ENCODE peak calls at places on chromosomes 4 and X, in eight cellular contexts. One of them, this sample, is unnamed.

GRCh38 chr4:52202251-52202779 is 151.2 kb downstream of the SPATA18 start:
- DNase-seq in bronchial epithelial cell: no peak
- DNase-seq in Jurkat, Clone E6-1: no peak
- DNase-seq in dorsolateral prefrontal cortex: no peak
- DNase-seq in AG10803: no peak
- DNase-seq in foreskin fibroblast: no peak
- DNase-seq in psoas muscle: no peak
- DNase-seq in HAP-1: no peak
- DNase-seq in this sample: no peak

GRCh38 chrX:111467896-111468295 is 43.5 kb upstream of the SERTM2 start:
- DNase-seq in psoas muscle: peak; percentile 60
- DNase-seq in foreskin fibroblast: no peak
- DNase-seq in dorsolateral prefrontal cortex: peak; percentile 3
- DNase-seq in bronchial epithelial cell: no peak
- DNase-seq in Jurkat, Clone E6-1: no peak
- DNase-seq in AG10803: no peak
- DNase-seq in HAP-1: no peak
- DNase-seq in this sample: peak; percentile 25

GRCh38 chrX:47563801-47564315 is 2.9 kb downstream of the ARAF start:
- DNase-seq in AG10803: no peak
- DNase-seq in foreskin fibroblast: no peak
- DNase-seq in Jurkat, Clone E6-1: no peak
- DNase-seq in HAP-1: no peak
- DNase-seq in psoas muscle: no peak
- DNase-seq in dorsolateral prefrontal cortex: no peak
- DNase-seq in bronchial epithelial cell: peak; percentile 67
- DNase-seq in this sample: no peak

GRCh38 chr4:85772470-85772869 is 297.5 kb downstream of the ARHGAP24 start:
- DNase-seq in dorsolateral prefrontal cortex: no peak
- DNase-seq in Jurkat, Clone E6-1: no peak
- DNase-seq in bronchial epithelial cell: no peak
- DNase-seq in AG10803: peak; percentile 78
- DNase-seq in HAP-1: no peak
- DNase-seq in psoas muscle: no peak
- DNase-seq in foreskin fibroblast: no peak
- DNase-seq in this sample: no peak

GRCh38 chr4:7223566-7223965 is 31.2 kb downstream of the SORCS2 start:
- DNase-seq in Jurkat, Clone E6-1: no peak
- DNase-seq in psoas muscle: no peak
- DNase-seq in AG10803: no peak
- DNase-seq in foreskin fibroblast: no peak
- DNase-seq in bronchial epithelial cell: no peak
- DNase-seq in HAP-1: no peak
- DNase-seq in dorsolateral prefrontal cortex: no peak
- DNase-seq in this sample: no peak

GRCh38 chrX:113741744-113742143 is 842.1 kb upstream of the HTR2C start:
- DNase-seq in AG10803: peak; percentile 48
- DNase-seq in HAP-1: peak; percentile 43
- DNase-seq in dorsolateral prefrontal cortex: no peak
- DNase-seq in foreskin fibroblast: peak; percentile 9
- DNase-seq in bronchial epithelial cell: peak; percentile 1
- DNase-seq in Jurkat, Clone E6-1: peak; percentile 51
- DNase-seq in psoas muscle: no peak
- DNase-seq in this sample: no peak

GRCh38 chrX:38335382-38335781 is 8.1 kb upstream of the RPGR start:
- DNase-seq in AG10803: no peak
- DNase-seq in HAP-1: no peak
- DNase-seq in foreskin fibroblast: no peak
- DNase-seq in psoas muscle: no peak
- DNase-seq in dorsolateral prefrontal cortex: no peak
- DNase-seq in Jurkat, Clone E6-1: no peak
- DNase-seq in bronchial epithelial cell: no peak
- DNase-seq in this sample: no peak

GRCh38 chrX:136910565-136911040 is 30.1 kb upstream of the RBMX start:
- DNase-seq in HAP-1: no peak
- DNase-seq in psoas muscle: no peak
- DNase-seq in bronchial epithelial cell: no peak
- DNase-seq in dorsolateral prefrontal cortex: no peak
- DNase-seq in AG10803: peak; percentile 24
- DNase-seq in Jurkat, Clone E6-1: no peak
- DNase-seq in foreskin fibroblast: peak; percentile 27
- DNase-seq in this sample: no peak

GRCh38 chrX:154308108-154308946 is 12.7 kb downstream of the TKTL1 start:
- DNase-seq in AG10803: peak; percentile 30
- DNase-seq in HAP-1: peak; percentile 92
- DNase-seq in Jurkat, Clone E6-1: peak; percentile 67
- DNase-seq in bronchial epithelial cell: peak; percentile 32
- DNase-seq in dorsolateral prefrontal cortex: peak; percentile 40
- DNase-seq in psoas muscle: peak; percentile 66
- DNase-seq in foreskin fibroblast: no peak
- DNase-seq in this sample: peak; percentile 64

GRCh38 chrX:109774706-109775105 is 41.6 kb upstream of the ACSL4 start:
- DNase-seq in psoas muscle: no peak
- DNase-seq in bronchial epithelial cell: peak; percentile 85
- DNase-seq in dorsolateral prefrontal cortex: no peak
- DNase-seq in HAP-1: no peak
- DNase-seq in Jurkat, Clone E6-1: no peak
- DNase-seq in AG10803: peak; percentile 73
- DNase-seq in foreskin fibroblast: peak; percentile 67
- DNase-seq in this sample: peak; percentile 6

GRCh38 chr4:76485450-76485849 is 50.4 kb downstream of the SHROOM3 start:
- DNase-seq in HAP-1: peak; percentile 72
- DNase-seq in AG10803: no peak
- DNase-seq in Jurkat, Clone E6-1: no peak
- DNase-seq in psoas muscle: no peak
- DNase-seq in bronchial epithelial cell: peak; percentile 60
- DNase-seq in dorsolateral prefrontal cortex: no peak
- DNase-seq in foreskin fibroblast: no peak
- DNase-seq in this sample: peak; percentile 27

GRCh38 chr4:90112715-90113114 is 14.5 kb upstream of the CCSER1 start:
- DNase-seq in Jurkat, Clone E6-1: no peak
- DNase-seq in HAP-1: no peak
- DNase-seq in dorsolateral prefrontal cortex: no peak
- DNase-seq in AG10803: no peak
- DNase-seq in bronchial epithelial cell: peak; percentile 30
- DNase-seq in foreskin fibroblast: no peak
- DNase-seq in psoas muscle: no peak
- DNase-seq in this sample: no peak

GRCh38 chr4:37687666-37688065 is 1.5 kb upstream of the RELL1 start:
- DNase-seq in bronchial epithelial cell: no peak
- DNase-seq in HAP-1: no peak
- DNase-seq in Jurkat, Clone E6-1: no peak
- DNase-seq in AG10803: no peak
- DNase-seq in psoas muscle: no peak
- DNase-seq in foreskin fibroblast: no peak
- DNase-seq in dorsolateral prefrontal cortex: peak; percentile 71
- DNase-seq in this sample: no peak

GRCh38 chr4:37686373-37687174 is at the start of gene RELL1:
- DNase-seq in psoas muscle: peak; percentile 100
- DNase-seq in bronchial epithelial cell: peak; percentile 98
- DNase-seq in AG10803: peak; percentile 99
- DNase-seq in Jurkat, Clone E6-1: peak; percentile 98
- DNase-seq in dorsolateral prefrontal cortex: peak; percentile 99
- DNase-seq in foreskin fibroblast: peak; percentile 100
- DNase-seq in HAP-1: peak; percentile 100
- DNase-seq in this sample: peak; percentile 100

GRCh38 chr4:37685211-37685725 is 908 bp downstream of the RELL1 start:
- DNase-seq in dorsolateral prefrontal cortex: no peak
- DNase-seq in HAP-1: no peak
- DNase-seq in psoas muscle: no peak
- DNase-seq in AG10803: peak; percentile 82
- DNase-seq in bronchial epithelial cell: peak; percentile 27
- DNase-seq in Jurkat, Clone E6-1: peak; percentile 72
- DNase-seq in foreskin fibroblast: peak; percentile 62
- DNase-seq in this sample: no peak

GRCh38 chr4:37685726-37686372 is 327 bp downstream of the RELL1 start:
- DNase-seq in dorsolateral prefrontal cortex: peak; percentile 38
- DNase-seq in Jurkat, Clone E6-1: no peak
- DNase-seq in foreskin fibroblast: peak; percentile 27
- DNase-seq in bronchial epithelial cell: no peak
- DNase-seq in HAP-1: peak; percentile 59
- DNase-seq in AG10803: peak; percentile 43
- DNase-seq in psoas muscle: peak; percentile 79
- DNase-seq in this sample: peak; percentile 65

DNA sequence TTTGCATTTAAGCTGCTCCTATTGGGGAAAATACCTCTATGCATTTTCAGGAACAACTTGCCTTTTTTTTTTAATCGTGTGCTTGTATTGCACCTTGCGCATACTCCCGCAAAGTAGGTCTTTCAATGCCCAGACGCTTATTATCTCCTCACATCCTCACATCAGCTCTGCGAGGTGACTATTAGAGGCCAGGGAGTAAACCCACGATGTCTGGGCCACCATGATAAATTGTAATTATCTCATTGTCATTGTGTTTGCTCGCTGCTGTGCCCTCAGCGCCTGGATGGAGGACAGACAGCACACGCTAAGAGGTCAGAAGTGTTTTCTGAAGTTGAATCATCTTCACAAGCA is 974 bp upstream of the RELL1 start:
- DNase-seq in foreskin fibroblast: no peak
- DNase-seq in bronchial epithelial cell: no peak
- DNase-seq in Jurkat, Clone E6-1: no peak
- DNase-seq in AG10803: no peak
- DNase-seq in psoas muscle: no peak
- DNase-seq in dorsolateral prefrontal cortex: no peak
- DNase-seq in HAP-1: no peak
- DNase-seq in this sample: no peak
- H3K4me3 ChIP-seq in foreskin fibroblast: peak overlapping the region; percentile 45
- H3K4me3 ChIP-seq in bronchial epithelial cell: no peak overlapping the region
- H3K4me3 ChIP-seq in Jurkat, Clone E6-1: peak overlapping the region; percentile 50
- H3K4me3 ChIP-seq in AG10803: peak overlapping the region; percentile 64
- H3K4me3 ChIP-seq in psoas muscle: peak overlapping the region; percentile 98
- H3K4me3 ChIP-seq in dorsolateral prefrontal cortex: peak overlapping the region; percentile 92
- H3K4me3 ChIP-seq in HAP-1: peak overlapping the region; percentile 77
- H3K4me3 ChIP-seq in this sample: peak overlapping the region; percentile 28

DNA sequence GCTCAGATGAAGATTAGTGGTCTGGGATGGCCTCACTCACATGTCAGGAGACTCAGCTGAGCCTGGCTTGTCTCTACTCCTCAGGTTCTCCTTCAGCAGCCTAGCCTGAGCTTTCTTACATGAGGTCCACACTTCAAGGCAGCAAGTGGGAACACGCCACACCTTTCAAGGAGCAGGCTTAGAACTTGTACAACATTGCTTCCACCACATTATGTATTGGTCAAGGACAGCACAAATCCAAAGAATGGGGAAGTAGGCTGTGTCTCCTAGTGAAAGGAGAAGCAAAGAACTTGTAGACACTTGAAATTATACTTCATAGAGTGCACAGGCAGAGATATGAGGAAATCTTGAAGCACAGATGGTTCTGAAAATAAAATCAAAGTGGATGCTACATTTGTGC is 120.9 kb upstream of the NOCT start:
- DNase-seq in psoas muscle: no peak
- DNase-seq in AG10803: no peak
- DNase-seq in dorsolateral prefrontal cortex: no peak
- DNase-seq in Jurkat, Clone E6-1: no peak
- DNase-seq in foreskin fibroblast: no peak
- DNase-seq in HAP-1: no peak
- DNase-seq in bronchial epithelial cell: peak; percentile 93
- DNase-seq in this sample: no peak
- H3K4me3 ChIP-seq in psoas muscle: no peak overlapping the region
- H3K4me3 ChIP-seq in AG10803: no peak overlapping the region
- H3K4me3 ChIP-seq in dorsolateral prefrontal cortex: no peak overlapping the region
- H3K4me3 ChIP-seq in Jurkat, Clone E6-1: no peak overlapping the region
- H3K4me3 ChIP-seq in foreskin fibroblast: no peak overlapping the region
- H3K4me3 ChIP-seq in HAP-1: no peak overlapping the region
- H3K4me3 ChIP-seq in bronchial epithelial cell: no peak overlapping the region
- H3K4me3 ChIP-seq in this sample: no peak overlapping the region

GRCh38 chr4:9940041-9940440 is 81.3 kb downstream of the SLC2A9 start:
- DNase-seq in bronchial epithelial cell: no peak
- DNase-seq in AG10803: no peak
- DNase-seq in HAP-1: no peak
- DNase-seq in foreskin fibroblast: no peak
- DNase-seq in Jurkat, Clone E6-1: no peak
- DNase-seq in psoas muscle: no peak
- DNase-seq in dorsolateral prefrontal cortex: no peak
- DNase-seq in this sample: no peak
- H3K4me3 ChIP-seq in bronchial epithelial cell: no peak overlapping the region
- H3K4me3 ChIP-seq in AG10803: no peak overlapping the region
- H3K4me3 ChIP-seq in HAP-1: no peak overlapping the region
- H3K4me3 ChIP-seq in foreskin fibroblast: no peak overlapping the region
- H3K4me3 ChIP-seq in Jurkat, Clone E6-1: no peak overlapping the region
- H3K4me3 ChIP-seq in psoas muscle: no peak overlapping the region
- H3K4me3 ChIP-seq in dorsolateral prefrontal cortex: no peak overlapping the region
- H3K4me3 ChIP-seq in this sample: no peak overlapping the region

GRCh38 chrX:41009816-41010187 is 75.4 kb upstream of the USP9X start:
- DNase-seq in foreskin fibroblast: no peak
- DNase-seq in psoas muscle: no peak
- DNase-seq in bronchial epithelial cell: no peak
- DNase-seq in HAP-1: no peak
- DNase-seq in dorsolateral prefrontal cortex: no peak
- DNase-seq in Jurkat, Clone E6-1: no peak
- DNase-seq in AG10803: no peak
- DNase-seq in this sample: no peak
- H3K4me3 ChIP-seq in foreskin fibroblast: peak overlapping the region; percentile 25
- H3K4me3 ChIP-seq in psoas muscle: peak overlapping the region; percentile 53
- H3K4me3 ChIP-seq in bronchial epithelial cell: no peak overlapping the region
- H3K4me3 ChIP-seq in HAP-1: no peak overlapping the region
- H3K4me3 ChIP-seq in dorsolateral prefrontal cortex: no peak overlapping the region
- H3K4me3 ChIP-seq in Jurkat, Clone E6-1: no peak overlapping the region
- H3K4me3 ChIP-seq in AG10803: peak overlapping the region; percentile 52
- H3K4me3 ChIP-seq in this sample: no peak overlapping the region

GRCh38 chrX:5632061-5632614 is 596.5 kb downstream of the NLGN4X start:
- DNase-seq in psoas muscle: no peak
- DNase-seq in Jurkat, Clone E6-1: no peak
- DNase-seq in dorsolateral prefrontal cortex: no peak
- DNase-seq in AG10803: no peak
- DNase-seq in HAP-1: no peak
- DNase-seq in foreskin fibroblast: no peak
- DNase-seq in bronchial epithelial cell: no peak
- DNase-seq in this sample: no peak
- H3K4me3 ChIP-seq in psoas muscle: no peak overlapping the region
- H3K4me3 ChIP-seq in Jurkat, Clone E6-1: no peak overlapping the region
- H3K4me3 ChIP-seq in dorsolateral prefrontal cortex: no peak overlapping the region
- H3K4me3 ChIP-seq in AG10803: no peak overlapping the region
- H3K4me3 ChIP-seq in HAP-1: no peak overlapping the region
- H3K4me3 ChIP-seq in foreskin fibroblast: no peak overlapping the region
- H3K4me3 ChIP-seq in bronchial epithelial cell: no peak overlapping the region
- H3K4me3 ChIP-seq in this sample: no peak overlapping the region

DNA sequence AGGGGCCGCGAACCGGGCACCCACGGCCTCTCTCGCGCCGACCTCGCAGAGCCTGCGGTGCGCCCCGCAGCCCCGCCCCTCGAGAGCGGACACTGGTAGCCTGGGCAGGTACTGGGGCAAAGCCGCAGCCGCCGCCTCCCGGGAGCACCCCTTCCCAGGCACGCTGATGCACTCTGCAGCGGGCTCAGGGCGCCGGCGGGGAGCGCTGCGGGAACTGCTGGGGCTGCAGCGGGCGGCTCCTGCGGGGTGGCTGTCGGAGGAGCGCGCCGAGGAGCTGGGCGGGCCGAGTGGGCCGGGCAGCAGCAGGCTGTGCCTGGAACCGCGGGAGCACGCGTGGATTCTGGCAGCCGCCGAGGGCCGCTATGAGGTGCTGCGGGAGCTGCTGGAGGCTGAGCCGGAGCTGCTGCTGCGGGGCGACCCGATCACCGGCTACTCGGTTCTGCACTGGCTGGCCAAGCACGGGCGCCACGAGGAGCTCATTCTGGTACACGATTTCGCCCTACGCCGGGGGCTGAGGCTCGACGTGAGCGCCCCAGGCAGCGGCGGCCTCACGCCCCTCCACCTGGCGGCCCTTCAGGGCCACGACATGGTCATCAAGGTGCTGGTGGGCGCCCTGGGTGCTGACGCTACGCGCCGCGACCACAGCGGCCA is 419 bp downstream of the SOWAHD start:
- DNase-seq in foreskin fibroblast: no peak
- DNase-seq in Jurkat, Clone E6-1: no peak
- DNase-seq in HAP-1: peak; percentile 72
- DNase-seq in psoas muscle: peak; percentile 58
- DNase-seq in AG10803: no peak
- DNase-seq in bronchial epithelial cell: peak; percentile 3
- DNase-seq in dorsolateral prefrontal cortex: no peak
- DNase-seq in this sample: peak; percentile 22
- H3K4me3 ChIP-seq in foreskin fibroblast: peak overlapping the region; percentile 46
- H3K4me3 ChIP-seq in Jurkat, Clone E6-1: no peak overlapping the region
- H3K4me3 ChIP-seq in HAP-1: peak overlapping the region; percentile 46
- H3K4me3 ChIP-seq in psoas muscle: peak overlapping the region; percentile 61
- H3K4me3 ChIP-seq in AG10803: peak overlapping the region; percentile 51
- H3K4me3 ChIP-seq in bronchial epithelial cell: peak overlapping the region; percentile 48
- H3K4me3 ChIP-seq in dorsolateral prefrontal cortex: peak overlapping the region; percentile 50
- H3K4me3 ChIP-seq in this sample: peak overlapping the region; percentile 25